ENCODE peak calls at places on chromosomes 1 and 21, in five cellular contexts. R is prostate gland, W is uterus, N is ascending aorta, A is fibroblast of lung. O is an unnamed sample. For H3K9me3, the result is how much of the 10 kb centered on the place peaks cover.

GRCh38 chr1:157773723-157774350 is 3.1 kb downstream of the FCRL2 start:
- DNase-seq in R (no peak), W (no peak), N (no peak), A (no peak), O (peak)

GRCh38 chr1:1144122-1144842 is 28.4 kb upstream of the C1orf159 start:
- DNase-seq in R (peak), W (no peak), N (no peak), A (no peak), O (peak)

GRCh38 chr1:52032785-52033131 is 852 bp downstream of the KTI12 start:
- DNase-seq in R (peak), W (peak), N (no peak), A (peak), O (peak)

GRCh38 chr1:119375366-119375765 is 6.8 kb downstream of the HAO2 start:
- DNase-seq in R (no peak), W (no peak), N (no peak), A (no peak), O (no peak)

GRCh38 chr21:25636727-25637126 is 2.3 kb upstream of the JAM2 start:
- DNase-seq in R (no peak), W (no peak), N (no peak), A (peak), O (no peak)

GRCh38 chr1:153100241-153100640 is 5.9 kb upstream of the SPRR2E start:
- DNase-seq in R (no peak), W (no peak), N (no peak), A (peak), O (no peak)

GRCh38 chr1:162551969-162552683 is 9.4 kb upstream of the UAP1 start:
- DNase-seq in R (no peak), W (no peak), N (no peak), A (no peak), O (no peak)

GRCh38 chr1:6085666-6086065 is 40.0 kb downstream of the KCNAB2 start:
- DNase-seq in R (no peak), W (no peak), N (no peak), A (no peak), O (no peak)

GRCh38 chr21:28485301-28486022 is 507.2 kb downstream of the LTN1 start:
- DNase-seq in R (no peak), W (no peak), N (no peak), A (peak), O (no peak)

GRCh38 chr1:167663002-167663772 is 33.2 kb downstream of the RCSD1 start:
- DNase-seq in R (no peak), W (no peak), N (no peak), A (peak), O (peak)

GRCh38 chr1:218025454-218025853 is 259.6 kb upstream of the RRP15 start:
- DNase-seq in R (no peak), W (no peak), N (no peak), A (peak), O (no peak)

GRCh38 chr1:233982827-233983518 is 78.5 kb downstream of the SLC35F3 start:
- DNase-seq in R (no peak), W (no peak), N (no peak), A (no peak), O (no peak)

GRCh38 chr1:100704473-100704872 is 15.1 kb upstream of the VCAM1 start:
- DNase-seq in R (no peak), W (no peak), N (no peak), A (no peak), O (no peak)

GRCh38 chr1:9397984-9398526 is 105.4 kb downstream of the SPSB1 start:
- DNase-seq in R (no peak), W (peak), N (no peak), A (peak), O (no peak)

GRCh38 chr1:206797534-206798383 is 25.5 kb upstream of the IL10 start:
- DNase-seq in R (no peak), W (no peak), N (no peak), A (no peak), O (no peak)

GRCh38 chr1:228445867-228446584 is 29.4 kb upstream of the TRIM17 start:
- DNase-seq in R (no peak), W (no peak), N (no peak), A (peak), O (no peak)

GRCh38 chr1:157311730-157312269 is 173.6 kb upstream of the ETV3 start:
- DNase-seq in R (no peak), W (no peak), N (no peak), A (no peak), O (no peak)

GRCh38 chr1:15277933-15278332 is 30.9 kb downstream of the FHAD1 start:
- DNase-seq in R (no peak), W (no peak), N (no peak), A (no peak), O (no peak)

GRCh38 chr1:160421881-160422280 is 21.5 kb downstream of the VANGL2 start:
- DNase-seq in R (no peak), W (no peak), N (no peak), A (no peak), O (no peak)

GRCh38 chr1:3348196-3348865 is 106.1 kb upstream of the ARHGEF16 start:
- DNase-seq in R (no peak), W (no peak), N (no peak), A (no peak), O (no peak)

GRCh38 chr21:43574741-43575465 is 84.4 kb downstream of the HSF2BP start:
- DNase-seq in R (no peak), W (peak), N (peak), A (no peak), O (peak)

GRCh38 chr1:236568285-236568894 is 35.9 kb downstream of the HEATR1 start:
- DNase-seq in R (no peak), W (no peak), N (no peak), A (no peak), O (no peak)

GRCh38 chr1:183414365-183414764 is 3.8 kb downstream of the NMNAT2 start:
- DNase-seq in R (no peak), W (no peak), N (no peak), A (no peak), O (no peak)

GRCh38 chr1:212610575-212610967 is 2.0 kb downstream of the ATF3 start:
- DNase-seq in R (no peak), W (no peak), N (no peak), A (no peak), O (no peak)

GRCh38 chr21:45788198-45788597 is 144.7 kb downstream of the PCBP3 start:
- DNase-seq in R (no peak), W (no peak), N (no peak), A (no peak), O (no peak)

GRCh38 chr1:3584915-3585314 is 26.4 kb downstream of the MEGF6 start:
- DNase-seq in R (no peak), W (no peak), N (no peak), A (no peak), O (no peak)

GRCh38 chr1:27487927-27488522 is 1.9 kb downstream of the WASF2 start:
- DNase-seq in R (no peak), W (no peak), N (no peak), A (no peak), O (no peak)

GRCh38 chr1:154148787-154149186 is 6.1 kb downstream of the NUP210L start:
- DNase-seq in R (no peak), W (no peak), N (no peak), A (peak), O (no peak)

DNA sequence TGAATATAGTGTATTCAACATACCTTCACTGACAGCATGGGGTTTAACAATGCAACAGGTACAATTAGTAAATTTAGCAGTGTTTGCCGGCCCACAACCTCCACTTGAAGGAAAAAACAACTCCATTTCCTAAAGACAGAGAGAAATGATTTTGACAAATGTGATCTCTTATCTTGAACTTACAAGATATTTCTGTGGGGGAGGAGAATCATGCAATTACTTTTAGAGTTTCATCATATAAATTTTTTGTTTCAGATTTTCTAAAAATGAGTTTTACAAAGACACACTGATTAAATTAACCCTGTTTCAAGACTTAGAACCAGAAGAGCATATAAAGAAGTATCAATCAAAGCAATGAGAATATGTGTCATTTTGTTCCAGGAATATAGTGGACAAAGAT is 80.3 kb downstream of the NME7 start:
- DNase-seq in R (no peak), W (no peak), N (no peak), A (no peak), O (no peak)
- H3K27ac ChIP-seq in R (no peak), W (no peak), N (no peak), A (no peak), O (peak)

DNA sequence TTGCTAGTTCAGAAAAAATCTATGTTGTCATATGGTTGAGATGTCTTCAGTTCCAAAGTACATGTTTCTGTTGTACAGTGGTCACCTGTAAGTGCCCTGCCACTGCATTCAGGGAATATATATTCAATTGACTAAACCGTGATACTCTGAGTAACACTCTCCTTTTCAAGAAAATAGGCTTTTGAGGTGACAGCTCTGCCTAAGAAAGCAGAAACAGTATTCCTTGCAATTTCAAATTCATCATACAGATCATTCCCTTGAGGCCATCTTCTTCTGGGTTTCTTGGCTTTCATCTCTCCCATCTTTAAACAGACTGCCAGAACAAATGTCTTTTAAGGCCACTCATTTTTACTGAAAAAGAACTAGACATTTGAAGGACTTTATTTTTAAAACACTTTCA is 34.9 kb downstream of the PLPPR5 start:
- DNase-seq in R (no peak), W (no peak), N (no peak), A (no peak), O (no peak)
- H3K9me3 ChIP-seq in R (under half), W (under half), N (under half), A (under half), O (under half)

GRCh38 chr1:2230781-2231666 is 2.9 kb downstream of the SKI start:
- DNase-seq in R (no peak), W (peak), N (no peak), A (no peak), O (no peak)

GRCh38 chr1:2232916-2233438 is 4.9 kb downstream of the SKI start:
- DNase-seq in R (no peak), W (no peak), N (no peak), A (peak), O (no peak)

GRCh38 chr1:2231667-2232254 is 3.6 kb downstream of the SKI start:
- DNase-seq in R (peak), W (peak), N (peak), A (peak), O (peak)

GRCh38 chr1:2233468-2233867 is 5.3 kb downstream of the SKI start:
- DNase-seq in R (no peak), W (no peak), N (no peak), A (no peak), O (no peak)

GRCh38 chr1:2232255-2232915 is 4.3 kb downstream of the SKI start:
- DNase-seq in R (no peak), W (no peak), N (no peak), A (no peak), O (no peak)
- H3K4me3 ChIP-seq in R (peak), W (peak), N (peak), A (peak), O (no peak)

DNA sequence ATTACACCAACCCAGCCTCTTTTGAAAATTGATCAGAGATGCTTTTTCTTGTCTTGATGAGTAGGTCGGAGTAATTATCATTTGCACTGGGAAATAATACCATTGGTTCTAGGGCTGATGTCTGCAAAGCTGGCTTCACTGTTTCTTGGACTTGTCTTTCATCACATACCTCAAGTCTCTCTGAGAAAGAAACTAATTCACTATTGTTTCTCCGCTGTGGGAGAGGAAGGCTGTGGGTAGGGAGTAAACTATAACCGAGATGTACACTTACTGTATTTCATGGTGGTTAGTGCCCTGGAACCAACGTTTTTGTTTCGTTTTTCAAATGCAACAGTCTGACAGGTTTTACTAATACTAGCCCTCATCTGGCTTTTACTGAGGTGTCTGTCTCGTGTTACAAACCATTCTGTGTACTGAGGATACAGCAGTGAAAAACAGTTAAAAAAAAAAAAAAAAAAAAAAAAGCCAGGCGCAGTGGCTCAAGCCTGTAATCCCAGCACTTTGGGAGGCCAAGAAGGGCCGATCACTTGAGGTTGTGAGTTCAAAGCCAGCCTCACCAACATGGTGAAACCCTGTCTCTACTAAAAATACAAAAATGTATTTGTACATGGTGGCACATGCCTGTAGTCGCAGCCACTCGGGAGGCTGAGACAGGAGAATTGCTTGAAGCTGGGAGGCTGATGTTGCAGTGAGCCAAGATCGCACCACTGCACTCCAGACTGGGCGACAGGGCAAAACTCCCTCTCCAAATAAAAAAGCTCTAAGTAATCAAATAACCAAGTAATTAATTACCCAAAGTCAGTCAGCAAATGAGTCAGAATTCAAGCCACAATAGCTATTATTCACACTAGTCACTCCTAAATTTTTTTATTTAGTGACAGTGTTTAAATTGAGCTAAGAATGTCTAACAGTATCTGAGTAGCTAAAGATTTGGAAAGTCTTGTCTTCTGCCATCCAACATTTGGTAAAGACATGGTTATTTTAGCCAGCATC is 23.3 kb downstream of the TOMM20 start:
- DNase-seq in R (no peak), W (no peak), N (no peak), A (no peak), O (peak)
- H3K27ac ChIP-seq in R (no peak), W (no peak), N (no peak), A (no peak), O (no peak)

GRCh38 chr21:37389456-37389855 is 22.9 kb downstream of the DYRK1A start:
- DNase-seq in R (no peak), W (no peak), N (no peak), A (no peak), O (no peak)
- H3K9me3 ChIP-seq in R (under half), W (under half), N (under half), A (under half), O (under half)

DNA sequence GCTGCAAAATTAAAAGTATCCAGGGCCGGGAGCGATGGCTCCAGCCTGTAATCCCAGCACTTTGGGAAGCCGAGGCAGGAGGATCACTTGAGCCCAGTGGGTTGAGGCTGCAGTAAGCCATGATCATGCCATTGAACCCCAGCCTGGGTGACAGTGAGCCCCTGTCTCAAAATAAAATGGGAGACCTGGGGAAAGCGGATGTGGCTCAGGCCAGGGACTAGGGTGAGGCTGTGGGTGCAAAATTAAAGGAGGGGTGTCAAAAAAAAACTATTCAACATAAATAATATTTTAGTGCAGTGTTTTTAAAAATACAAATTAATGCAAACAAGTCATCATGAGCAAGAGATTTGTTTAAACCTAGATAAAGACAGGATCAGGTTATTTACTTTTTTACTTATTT is 100.1 kb upstream of the SLC45A1 start:
- DNase-seq in R (no peak), W (no peak), N (no peak), A (no peak), O (no peak)
- H3K4me3 ChIP-seq in R (peak), W (peak), N (peak), A (no peak), O (no peak)

GRCh38 chr1:37234941-37235418 is 200.7 kb upstream of the GRIK3 start:
- DNase-seq in R (no peak), W (no peak), N (no peak), A (no peak), O (no peak)

GRCh38 chr1:37240897-37241296 is 206.6 kb upstream of the GRIK3 start:
- DNase-seq in R (no peak), W (no peak), N (no peak), A (no peak), O (no peak)

GRCh38 chr1:37239225-37239740 is 205.0 kb upstream of the GRIK3 start:
- DNase-seq in R (no peak), W (no peak), N (no peak), A (no peak), O (no peak)

GRCh38 chr1:37238376-37239224 is 204.3 kb upstream of the GRIK3 start:
- DNase-seq in R (no peak), W (no peak), N (no peak), A (no peak), O (no peak)

GRCh38 chr1:37237948-37238347 is 203.6 kb upstream of the GRIK3 start:
- DNase-seq in R (no peak), W (no peak), N (no peak), A (no peak), O (no peak)
- H3K27ac ChIP-seq in R (no peak), W (no peak), N (no peak), A (no peak), O (no peak)

DNA sequence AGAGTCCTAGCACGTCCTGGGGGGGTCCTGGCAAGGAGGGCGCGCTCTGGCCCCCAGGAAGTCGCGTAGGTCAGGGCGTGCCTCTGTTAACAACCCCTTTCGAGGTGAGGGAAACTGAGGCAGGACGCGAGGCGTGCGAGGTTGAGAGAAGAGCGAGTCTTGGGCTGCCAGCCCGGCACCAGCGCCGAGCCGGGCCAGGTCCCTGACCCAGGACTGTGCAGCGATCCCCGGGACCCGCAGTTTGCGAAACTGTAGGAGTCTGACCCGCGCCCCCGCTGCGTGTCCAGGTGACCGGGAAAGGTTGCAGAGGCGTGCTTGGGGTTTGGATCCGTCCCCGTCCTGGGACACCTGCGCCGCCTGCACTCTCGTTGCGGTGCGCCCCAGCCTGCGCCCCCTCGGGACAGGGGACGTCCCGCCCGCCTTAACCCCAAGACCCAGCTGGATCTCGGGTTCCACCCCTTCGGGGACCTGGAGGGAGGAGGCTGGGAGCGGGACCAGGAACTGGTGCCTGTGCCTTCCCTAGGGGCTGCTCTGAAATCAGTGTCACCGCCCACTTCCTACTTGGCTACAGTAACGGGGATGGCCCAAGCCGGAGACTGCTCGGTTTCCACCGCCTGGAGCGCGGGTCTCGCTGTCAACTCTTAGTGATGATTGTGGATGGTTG is 493 bp downstream of the DISC1 start:
- DNase-seq in R (peak), W (peak), N (peak), A (peak), O (peak)
- H3K9me3 ChIP-seq in R (under half), W (under half), N (under half), A (under half), O (under half)

O was measured in SJCRH30.